ENCODE peak calls at places on chromosomes 3 and 15, in six cellular contexts. One of them, this sample, is unnamed. For H3K9me2 and H4K20me1, the result is how much of the 10 kb centered on the place peaks cover.

GRCh38 chr3:24156466-24156865 is 211.4 kb downstream of the NR1D2 start:
- DNase-seq in GM23248: peak
- DNase-seq in HCT116: peak
- DNase-seq in OCI-LY7: no peak
- DNase-seq in MM.1S: no peak
- DNase-seq in GM23338: no peak
- DNase-seq in this sample: peak

GRCh38 chr15:44029940-44030568 is 165.0 kb downstream of the FRMD5 start:
- DNase-seq in OCI-LY7: no peak
- DNase-seq in GM23338: no peak
- DNase-seq in MM.1S: no peak
- DNase-seq in GM23248: peak
- DNase-seq in HCT116: no peak
- DNase-seq in this sample: no peak

GRCh38 chr15:66617137-66618090 is 51.6 kb upstream of the LCTL start:
- DNase-seq in MM.1S: no peak
- DNase-seq in GM23248: peak
- DNase-seq in HCT116: no peak
- DNase-seq in OCI-LY7: no peak
- DNase-seq in GM23338: peak
- DNase-seq in this sample: peak

GRCh38 chr3:192750201-192750600 is 22.9 kb upstream of the FGF12 start:
- DNase-seq in OCI-LY7: no peak
- DNase-seq in GM23338: peak
- DNase-seq in GM23248: no peak
- DNase-seq in HCT116: no peak
- DNase-seq in MM.1S: no peak
- DNase-seq in this sample: no peak

GRCh38 chr15:41462396-41462795 is 31.3 kb upstream of the ITPKA start:
- DNase-seq in OCI-LY7: no peak
- DNase-seq in MM.1S: no peak
- DNase-seq in GM23248: peak
- DNase-seq in HCT116: no peak
- DNase-seq in GM23338: no peak
- DNase-seq in this sample: no peak

GRCh38 chr3:178318957-178319528 is 217.2 kb upstream of the KCNMB2 start:
- DNase-seq in GM23338: no peak
- DNase-seq in HCT116: no peak
- DNase-seq in OCI-LY7: no peak
- DNase-seq in MM.1S: no peak
- DNase-seq in GM23248: no peak
- DNase-seq in this sample: no peak

GRCh38 chr3:150083653-150084037 is 113.0 kb upstream of the PFN2 start:
- DNase-seq in MM.1S: no peak
- DNase-seq in GM23338: no peak
- DNase-seq in OCI-LY7: no peak
- DNase-seq in HCT116: no peak
- DNase-seq in GM23248: peak
- DNase-seq in this sample: no peak

GRCh38 chr15:48674876-48675275 is 29.4 kb upstream of the FBN1 start:
- DNase-seq in GM23338: no peak
- DNase-seq in GM23248: peak
- DNase-seq in OCI-LY7: no peak
- DNase-seq in MM.1S: no peak
- DNase-seq in HCT116: no peak
- DNase-seq in this sample: no peak

GRCh38 chr15:79455361-79455760 is 23.2 kb downstream of the MINAR1 start:
- DNase-seq in GM23248: peak
- DNase-seq in MM.1S: no peak
- DNase-seq in GM23338: no peak
- DNase-seq in OCI-LY7: no peak
- DNase-seq in HCT116: no peak
- DNase-seq in this sample: no peak

GRCh38 chr3:156218353-156218744 is 98.0 kb downstream of the KCNAB1 start:
- DNase-seq in GM23338: no peak
- DNase-seq in GM23248: no peak
- DNase-seq in HCT116: no peak
- DNase-seq in OCI-LY7: no peak
- DNase-seq in MM.1S: no peak
- DNase-seq in this sample: peak

GRCh38 chr3:20528180-20528579 is 342.2 kb upstream of the SGO1 start:
- DNase-seq in OCI-LY7: no peak
- DNase-seq in MM.1S: no peak
- DNase-seq in GM23248: no peak
- DNase-seq in GM23338: no peak
- DNase-seq in HCT116: no peak
- DNase-seq in this sample: no peak

GRCh38 chr15:77837649-77838025 is 204.9 kb upstream of the LINGO1 start:
- DNase-seq in GM23338: no peak
- DNase-seq in HCT116: no peak
- DNase-seq in OCI-LY7: no peak
- DNase-seq in GM23248: no peak
- DNase-seq in MM.1S: no peak
- DNase-seq in this sample: no peak

GRCh38 chr15:26191216-26191615 is 328.1 kb upstream of the ATP10A start:
- DNase-seq in GM23338: no peak
- DNase-seq in OCI-LY7: no peak
- DNase-seq in HCT116: no peak
- DNase-seq in GM23248: no peak
- DNase-seq in MM.1S: no peak
- DNase-seq in this sample: no peak

GRCh38 chr3:4720316-4721075 is 227.3 kb downstream of the ITPR1 start:
- DNase-seq in GM23338: peak
- DNase-seq in OCI-LY7: no peak
- DNase-seq in GM23248: peak
- DNase-seq in HCT116: peak
- DNase-seq in MM.1S: no peak
- DNase-seq in this sample: peak

GRCh38 chr3:39192490-39193092 is at the start of gene XIRP1:
- DNase-seq in MM.1S: no peak
- DNase-seq in GM23338: no peak
- DNase-seq in GM23248: no peak
- DNase-seq in OCI-LY7: no peak
- DNase-seq in HCT116: no peak
- DNase-seq in this sample: no peak

GRCh38 chr15:63188247-63188936 is 1.0 kb upstream of the RAB8B start:
- DNase-seq in GM23338: no peak
- DNase-seq in MM.1S: no peak
- DNase-seq in HCT116: no peak
- DNase-seq in OCI-LY7: no peak
- DNase-seq in GM23248: peak
- DNase-seq in this sample: no peak

GRCh38 chr15:79130535-79131130 is 40.1 kb upstream of the RASGRF1 start:
- DNase-seq in MM.1S: no peak
- DNase-seq in GM23338: peak
- DNase-seq in GM23248: no peak
- DNase-seq in HCT116: no peak
- DNase-seq in OCI-LY7: no peak
- DNase-seq in this sample: peak

GRCh38 chr15:95604634-95605036 is 725.9 kb upstream of the NR2F2 start:
- DNase-seq in MM.1S: no peak
- DNase-seq in GM23248: peak
- DNase-seq in HCT116: no peak
- DNase-seq in OCI-LY7: no peak
- DNase-seq in GM23338: no peak
- DNase-seq in this sample: peak

GRCh38 chr3:58556761-58557181 is 19.8 kb upstream of the ACOX2 start:
- DNase-seq in OCI-LY7: no peak
- DNase-seq in GM23248: no peak
- DNase-seq in GM23338: no peak
- DNase-seq in MM.1S: no peak
- DNase-seq in HCT116: no peak
- DNase-seq in this sample: no peak

GRCh38 chr3:154782151-154782550 is 298.0 kb upstream of the MME start:
- DNase-seq in OCI-LY7: no peak
- DNase-seq in GM23338: no peak
- DNase-seq in MM.1S: no peak
- DNase-seq in GM23248: no peak
- DNase-seq in HCT116: no peak
- DNase-seq in this sample: no peak
- H3K9me2 ChIP-seq in OCI-LY7: under half
- H3K9me2 ChIP-seq in GM23338: under half
- H3K9me2 ChIP-seq in MM.1S: under half
- H3K9me2 ChIP-seq in GM23248: under half
- H3K9me2 ChIP-seq in HCT116: under half
- H3K9me2 ChIP-seq in this sample: under half

GRCh38 chr3:169966086-169966950 is at the start of gene SEC62:
- DNase-seq in OCI-LY7: peak
- DNase-seq in HCT116: peak
- DNase-seq in GM23338: peak
- DNase-seq in GM23248: peak
- DNase-seq in MM.1S: peak
- DNase-seq in this sample: peak

GRCh38 chr3:169968224-169968623 is 1.6 kb downstream of the SEC62 start:
- DNase-seq in HCT116: no peak
- DNase-seq in OCI-LY7: no peak
- DNase-seq in MM.1S: no peak
- DNase-seq in GM23248: no peak
- DNase-seq in GM23338: no peak
- DNase-seq in this sample: no peak

GRCh38 chr3:169971522-169971921 is 4.9 kb downstream of the SEC62 start:
- DNase-seq in HCT116: no peak
- DNase-seq in OCI-LY7: no peak
- DNase-seq in MM.1S: no peak
- DNase-seq in GM23248: no peak
- DNase-seq in GM23338: no peak
- DNase-seq in this sample: no peak

GRCh38 chr3:169966951-169967915 is 626 bp downstream of the SEC62 start:
- DNase-seq in GM23338: peak
- DNase-seq in HCT116: no peak
- DNase-seq in OCI-LY7: peak
- DNase-seq in GM23248: peak
- DNase-seq in MM.1S: peak
- DNase-seq in this sample: peak

GRCh38 chr3:169969696-169970095 is 3.1 kb downstream of the SEC62 start:
- DNase-seq in OCI-LY7: no peak
- DNase-seq in MM.1S: no peak
- DNase-seq in HCT116: no peak
- DNase-seq in GM23248: no peak
- DNase-seq in GM23338: no peak
- DNase-seq in this sample: no peak
- H4K20me1 ChIP-seq in OCI-LY7: under half
- H4K20me1 ChIP-seq in MM.1S: under half
- H4K20me1 ChIP-seq in HCT116: under half
- H4K20me1 ChIP-seq in GM23248: under half
- H4K20me1 ChIP-seq in GM23338: under half
- H4K20me1 ChIP-seq in this sample: under half

GRCh38 chr15:59352189-59352588 is 20.5 kb downstream of the MYO1E start:
- DNase-seq in GM23338: no peak
- DNase-seq in OCI-LY7: no peak
- DNase-seq in GM23248: no peak
- DNase-seq in HCT116: no peak
- DNase-seq in MM.1S: no peak
- DNase-seq in this sample: no peak

GRCh38 chr15:59355730-59356129 is 16.9 kb downstream of the MYO1E start:
- DNase-seq in GM23338: no peak
- DNase-seq in MM.1S: no peak
- DNase-seq in HCT116: no peak
- DNase-seq in OCI-LY7: no peak
- DNase-seq in GM23248: no peak
- DNase-seq in this sample: no peak

GRCh38 chr15:59350421-59350732 is 22.3 kb downstream of the MYO1E start:
- DNase-seq in GM23338: no peak
- DNase-seq in MM.1S: no peak
- DNase-seq in OCI-LY7: no peak
- DNase-seq in GM23248: no peak
- DNase-seq in HCT116: no peak
- DNase-seq in this sample: no peak

GRCh38 chr15:59352683-59353082 is 20.0 kb downstream of the MYO1E start:
- DNase-seq in OCI-LY7: no peak
- DNase-seq in HCT116: no peak
- DNase-seq in MM.1S: no peak
- DNase-seq in GM23338: no peak
- DNase-seq in GM23248: no peak
- DNase-seq in this sample: no peak

DNA sequence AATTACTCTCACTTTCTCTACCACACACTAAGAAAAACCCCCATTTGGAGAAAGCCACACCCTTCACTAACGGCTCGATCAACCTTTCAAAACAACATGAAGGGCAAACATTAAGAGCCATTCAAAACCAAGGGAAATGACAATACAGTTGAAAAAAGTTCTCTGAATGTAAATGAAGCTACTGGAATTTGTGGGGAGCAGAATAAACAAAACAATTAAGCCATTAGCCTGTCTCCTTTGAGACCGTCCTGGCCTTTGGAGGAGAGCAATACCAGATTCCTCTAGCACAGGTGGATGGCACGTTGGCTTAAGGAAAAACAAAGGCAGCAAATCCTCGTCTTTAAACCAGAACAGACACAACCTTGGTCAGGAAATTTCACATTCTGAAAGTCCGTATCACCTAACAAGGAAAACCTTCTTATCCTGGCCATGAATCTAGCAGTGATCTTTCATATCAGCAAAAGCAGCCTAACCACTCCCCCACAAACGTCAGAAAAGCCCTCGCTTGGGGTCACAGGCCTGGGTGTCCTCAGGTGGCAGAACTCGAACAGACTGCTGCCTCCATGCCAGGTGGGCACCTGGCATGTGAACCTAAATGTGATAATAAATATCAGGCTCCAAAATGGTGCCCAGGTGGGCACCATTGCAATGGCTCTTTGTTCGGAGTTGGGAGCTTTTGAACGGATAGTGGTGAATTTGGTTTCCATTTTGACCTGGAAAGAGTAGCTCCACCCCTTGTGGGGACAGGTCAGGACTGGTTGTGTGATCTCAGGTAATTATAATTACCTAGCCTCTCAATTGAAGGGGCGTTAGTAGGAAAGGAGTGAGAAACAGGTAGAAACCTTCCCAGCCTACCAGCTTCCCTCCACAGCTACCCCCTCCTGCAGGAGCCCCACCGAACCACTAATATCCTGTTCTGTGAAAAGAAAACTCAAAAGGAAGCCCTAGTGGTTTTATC is 18.4 kb downstream of the MYO1E start:
- DNase-seq in GM23338: peak
- DNase-seq in GM23248: no peak
- DNase-seq in HCT116: no peak
- DNase-seq in MM.1S: no peak
- DNase-seq in OCI-LY7: no peak
- DNase-seq in this sample: no peak
- H3K9me2 ChIP-seq in GM23338: under half
- H3K9me2 ChIP-seq in GM23248: under half
- H3K9me2 ChIP-seq in HCT116: under half
- H3K9me2 ChIP-seq in MM.1S: under half
- H3K9me2 ChIP-seq in OCI-LY7: under half
- H3K9me2 ChIP-seq in this sample: under half

DNA sequence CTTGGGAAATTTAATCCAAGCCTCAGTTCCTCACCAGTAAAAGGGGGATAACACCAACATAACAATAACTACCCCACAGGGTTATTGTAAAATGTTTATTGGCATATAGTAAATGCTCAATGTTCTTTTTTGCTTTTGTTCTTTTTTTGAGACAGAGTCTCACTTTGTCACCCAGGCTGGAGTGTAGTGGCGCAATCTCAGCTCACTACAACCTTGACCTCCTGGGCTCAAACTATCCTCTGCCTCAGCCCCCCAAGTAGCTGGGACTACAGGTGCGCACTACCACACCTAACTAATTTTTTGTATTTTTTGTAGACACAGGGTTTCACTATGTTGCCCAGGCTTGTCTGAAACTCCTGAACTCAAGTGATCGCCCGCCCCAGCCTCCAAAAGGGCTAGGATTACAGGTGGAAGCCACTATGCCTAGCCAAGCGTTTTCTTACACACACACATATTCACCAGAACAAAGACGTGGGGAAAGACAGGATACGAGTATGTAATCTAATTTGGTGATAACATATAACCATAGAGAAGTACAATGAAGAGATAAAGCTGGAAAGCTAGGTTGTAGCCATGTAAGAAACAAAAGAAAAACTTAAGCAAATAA is 11.7 kb downstream of the STAG1 start:
- DNase-seq in OCI-LY7: no peak
- DNase-seq in GM23248: no peak
- DNase-seq in GM23338: no peak
- DNase-seq in HCT116: no peak
- DNase-seq in MM.1S: no peak
- DNase-seq in this sample: no peak
- H4K20me1 ChIP-seq in OCI-LY7: under half
- H4K20me1 ChIP-seq in GM23248: under half
- H4K20me1 ChIP-seq in GM23338: under half
- H4K20me1 ChIP-seq in HCT116: under half
- H4K20me1 ChIP-seq in MM.1S: under half
- H4K20me1 ChIP-seq in this sample: under half

This sample was measured in PC-3.